ENCODE peak calls at places on chromosomes 16 and 17, in five cellular contexts. M is colonic mucosa, G is iris pigment epithelial cell, Q is RWPE2, N is AG09309. T is an unnamed sample.

GRCh38 chr17:76900723-76901122 is 32.5 kb downstream of the MGAT5B start:
- DNase-seq in M (no peak), G (no peak), Q (no peak), N (no peak), T (no peak)

GRCh38 chr16:56608876-56609462 is 585 bp downstream of the MT2A start:
- DNase-seq in M (peak), N (no peak), Q (peak), G (no peak), T (no peak)

GRCh38 chr16:66382171-66382965 is 15.9 kb downstream of the CDH5 start:
- DNase-seq in G (peak), N (peak), M (no peak), Q (peak), T (no peak)

GRCh38 chr16:23182675-23183485 is at the start of gene SCNN1G:
- DNase-seq in M (peak), N (no peak), G (no peak), Q (no peak), T (peak)

GRCh38 chr16:3112058-3112880 is at the start of gene ZNF205:
- DNase-seq in M (peak), Q (no peak), N (peak), G (peak), T (peak)

GRCh38 chr17:82832411-82832810 is 7.4 kb downstream of the ZNF750 start:
- DNase-seq in M (no peak), Q (peak), G (no peak), N (no peak), T (no peak)

GRCh38 chr16:3822366-3823045 is 58.0 kb downstream of the CREBBP start:
- DNase-seq in G (peak), M (no peak), Q (no peak), N (peak), T (no peak)

GRCh38 chr16:84027607-84028006 is 15.0 kb downstream of the SLC38A8 start:
- DNase-seq in N (no peak), Q (no peak), G (no peak), M (no peak), T (peak)

GRCh38 chr16:81716478-81717210 is 62.4 kb upstream of the PLCG2 start:
- DNase-seq in M (no peak), G (no peak), Q (no peak), N (no peak), T (no peak)

GRCh38 chr17:50931003-50931878 is 65.1 kb upstream of the TOB1 start:
- DNase-seq in Q (no peak), M (peak), G (peak), N (peak), T (peak)

GRCh38 chr17:69702078-69702477 is 287.6 kb downstream of the MAP2K6 start:
- DNase-seq in G (no peak), N (no peak), M (no peak), Q (no peak), T (no peak)

GRCh38 chr17:39799395-39799794 is 61.7 kb downstream of the GRB7 start:
- DNase-seq in M (no peak), G (no peak), N (no peak), Q (no peak), T (no peak)

GRCh38 chr17:77607606-77608005 is 350.9 kb upstream of the TNRC6C start:
- DNase-seq in Q (peak), M (no peak), N (no peak), G (no peak), T (no peak)

GRCh38 chr17:64216385-64217248 is 46.4 kb downstream of the TEX2 start:
- DNase-seq in G (peak), M (peak), N (no peak), Q (no peak), T (peak)

GRCh38 chr16:86604436-86605220 is 26.3 kb downstream of the FOXL1 start:
- DNase-seq in M (no peak), N (no peak), G (no peak), Q (no peak), T (no peak)

GRCh38 chr16:24800586-24800985 is 45.2 kb upstream of the SLC5A11 start:
- DNase-seq in G (peak), N (no peak), Q (no peak), M (no peak), T (peak)

GRCh38 chr17:19747829-19748806 is at the start of gene ALDH3A1:
- DNase-seq in M (peak), G (no peak), Q (no peak), N (no peak), T (no peak)

GRCh38 chr16:56193951-56194726 is 2.9 kb downstream of the GNAO1 start:
- DNase-seq in N (no peak), G (peak), M (peak), Q (peak), T (peak)

GRCh38 chr16:8679156-8679555 is 4.7 kb downstream of the ABAT start:
- DNase-seq in N (no peak), M (no peak), G (no peak), Q (no peak), T (no peak)

GRCh38 chr17:48024149-48025039 is 13.2 kb downstream of the COPZ2 start:
- DNase-seq in Q (peak), G (peak), M (peak), N (no peak), T (peak)

GRCh38 chr17:36827056-36827455 is 110.2 kb upstream of the LHX1 start:
- DNase-seq in Q (no peak), N (no peak), M (no peak), G (no peak), T (no peak)

GRCh38 chr17:57113656-57114055 is 28.6 kb downstream of the AKAP1 start:
- DNase-seq in M (no peak), N (no peak), G (no peak), Q (no peak), T (no peak)

GRCh38 chr16:57534337-57534880 is 2.0 kb downstream of the CCDC102A start:
- DNase-seq in Q (peak), G (no peak), N (no peak), M (peak), T (no peak)

GRCh38 chr16:19179890-19180490 is 11.9 kb downstream of the SYT17 start:
- DNase-seq in M (peak), N (no peak), Q (no peak), G (peak), T (peak)

GRCh38 chr16:88785106-88785924 is at the start of gene PIEZO1:
- DNase-seq in N (no peak), Q (peak), G (peak), M (peak), T (peak)

GRCh38 chr16:89534147-89534788 is 26.1 kb downstream of the SPG7 start:
- DNase-seq in G (peak), Q (no peak), N (peak), M (no peak), T (no peak)

GRCh38 chr17:79065105-79065670 is 9.4 kb upstream of the ENGASE start:
- DNase-seq in Q (no peak), M (peak), G (peak), N (no peak), T (peak)

GRCh38 chr17:37848690-37849616 is 75.3 kb upstream of the TBC1D3K start:
- DNase-seq in G (peak), N (no peak), M (no peak), Q (no peak), T (no peak)

GRCh38 chr16:51880776-51881175 is 666.2 kb downstream of the TOX3 start:
- DNase-seq in M (no peak), N (peak), Q (no peak), G (peak), T (no peak)

GRCh38 chr17:78227455-78227916 is 3.9 kb upstream of the TMEM235 start:
- DNase-seq in N (no peak), M (no peak), Q (no peak), G (no peak), T (no peak)

GRCh38 chr16:85615852-85616607 is 2.9 kb downstream of the GSE1 start:
- DNase-seq in Q (no peak), N (no peak), G (peak), M (peak), T (peak)

GRCh38 chr16:49434733-49435132 is 61.1 kb downstream of the C16orf78 start:
- DNase-seq in M (no peak), G (no peak), N (no peak), Q (no peak), T (no peak)

GRCh38 chr16:84212631-84213030 is 21.7 kb downstream of the ADAD2 start:
- DNase-seq in G (no peak), M (no peak), N (no peak), Q (no peak), T (no peak)

GRCh38 chr16:84618428-84619102 is 687 bp upstream of the COTL1 start:
- DNase-seq in N (peak), G (peak), M (no peak), Q (no peak), T (peak)